ENCODE peak calls at places on chromosomes 3 and 15, in five cellular contexts. P is psoas muscle, U is ovary, L is right cardiac atrium, M is astrocyte. E is an unnamed sample. For H3K9me3, the result is how much of the 10 kb centered on the place peaks cover.

GRCh38 chr3:52873433-52874159 is 23.8 kb downstream of the STIMATE start:
- DNase-seq in P (no peak), U (no peak), L (no peak), M (peak), E (no peak)

GRCh38 chr15:48928877-48929538 is 34.7 kb downstream of the SHC4 start:
- DNase-seq in P (no peak), U (no peak), L (no peak), M (peak), E (no peak)

GRCh38 chr15:43253431-43254403 is 13.0 kb downstream of the TGM5 start:
- DNase-seq in P (peak), U (no peak), L (peak), M (peak), E (no peak)

GRCh38 chr3:147431746-147432145 is 22.6 kb downstream of the ZIC1 start:
- DNase-seq in P (no peak), U (no peak), L (no peak), M (no peak), E (no peak)

GRCh38 chr3:14532691-14533456 is 7.3 kb downstream of the GRIP2 start:
- DNase-seq in P (peak), U (peak), L (peak), M (no peak), E (no peak)

GRCh38 chr3:157913751-157914150 is 192.5 kb downstream of the SHOX2 start:
- DNase-seq in P (no peak), U (no peak), L (no peak), M (no peak), E (no peak)

GRCh38 chr15:50697109-50697797 is 10.7 kb upstream of the TRPM7 start:
- DNase-seq in P (no peak), U (no peak), L (no peak), M (peak), E (no peak)

GRCh38 chr15:69046781-69047180 is 32.3 kb downstream of the NOX5 start:
- DNase-seq in P (no peak), U (no peak), L (no peak), M (no peak), E (no peak)

GRCh38 chr15:100929641-100930042 is 10.5 kb downstream of the LRRK1 start:
- DNase-seq in P (no peak), U (no peak), L (no peak), M (no peak), E (no peak)

GRCh38 chr3:73024836-73025235 is 28.2 kb downstream of the PPP4R2 start:
- DNase-seq in P (no peak), U (no peak), L (no peak), M (no peak), E (no peak)

GRCh38 chr3:99651561-99651960 is 13.2 kb downstream of the COL8A1 start:
- DNase-seq in P (no peak), U (peak), L (peak), M (peak), E (peak)
- H3K9me3 ChIP-seq in P (under half), U (under half), L (under half), M (under half), E (under half)

DNA sequence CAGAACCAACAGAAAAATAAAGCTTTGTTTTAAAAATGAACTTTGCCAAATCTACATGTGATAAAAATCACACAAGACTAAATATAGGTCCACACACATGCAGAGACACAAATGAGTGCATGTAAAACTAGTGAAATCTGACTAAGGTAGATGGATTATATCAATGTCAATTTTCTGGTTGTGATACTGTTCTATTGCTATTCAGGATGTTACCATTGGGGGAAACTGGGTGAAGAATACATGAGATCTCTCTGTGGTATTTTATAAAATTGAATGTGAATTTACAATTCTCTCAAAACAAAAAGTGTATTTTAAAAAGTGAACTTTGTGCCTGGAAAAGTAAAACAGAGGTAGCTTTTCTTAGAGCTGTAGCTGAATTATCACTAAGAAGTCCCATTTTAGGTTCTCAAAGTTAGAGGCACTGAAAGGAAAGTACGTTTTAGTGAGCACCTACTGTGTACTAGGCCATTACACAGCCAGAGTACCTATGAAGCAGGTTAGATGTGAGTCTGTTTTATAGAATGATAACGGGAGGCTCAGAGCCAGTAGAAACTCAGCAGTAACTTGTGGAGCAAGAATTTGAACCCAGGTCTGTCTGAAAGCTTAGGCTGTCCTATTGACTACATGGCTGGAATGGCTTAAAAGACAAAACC is 8.2 kb downstream of the GRAMD2A start:
- DNase-seq in P (no peak), U (no peak), L (no peak), M (no peak), E (no peak)
- H3K27ac ChIP-seq in P (no peak), U (no peak), L (no peak), M (no peak), E (no peak)

DNA sequence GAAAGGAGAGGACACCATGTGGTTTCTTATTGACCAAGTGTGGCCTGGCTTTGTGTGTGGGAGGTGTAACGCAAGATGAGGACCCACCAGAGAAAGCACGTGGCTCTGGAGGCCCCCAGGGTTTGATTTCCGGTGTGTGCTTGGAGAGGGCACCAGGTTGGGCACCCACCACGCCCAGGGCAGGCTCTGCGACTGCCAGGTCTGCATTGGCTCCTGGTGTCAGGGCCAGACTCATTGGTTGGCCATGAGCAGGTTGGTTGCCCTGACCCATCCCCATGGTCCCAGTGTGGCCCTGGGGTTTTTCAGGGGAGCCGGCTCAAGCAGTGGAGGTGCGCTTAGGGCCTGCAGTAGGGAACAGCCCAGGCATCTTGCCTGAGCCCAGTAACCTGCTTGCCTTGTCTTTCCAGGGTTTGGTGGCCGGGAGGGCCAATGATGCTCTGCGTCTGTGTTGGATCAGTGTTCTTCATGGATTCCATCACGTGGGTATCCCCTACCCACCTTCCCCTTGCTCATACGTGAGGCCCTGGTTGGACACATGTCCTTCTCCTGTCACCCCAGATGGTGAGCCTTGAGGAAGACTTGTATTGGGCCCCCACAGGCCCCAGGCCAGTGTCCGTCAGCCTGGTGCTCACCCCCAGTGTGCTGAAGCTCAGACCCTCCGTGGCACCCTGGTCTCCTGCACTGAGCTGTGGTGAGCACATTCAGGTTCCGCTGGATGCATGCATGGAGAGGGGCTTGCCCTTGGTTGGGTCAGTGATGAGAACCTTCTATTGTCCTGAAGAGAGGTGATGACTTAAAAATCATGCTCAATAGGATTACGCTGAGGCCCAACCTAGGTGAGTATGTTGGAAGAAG is 193.9 kb downstream of the UBE3A start:
- DNase-seq in P (peak), U (no peak), L (peak), M (no peak), E (no peak)
- H3K9me3 ChIP-seq in P (under half), U (under half), L (under half), M (under half), E (under half)

GRCh38 chr3:10291139-10291500 is 1.6 kb downstream of the GHRL start:
- DNase-seq in P (no peak), U (no peak), L (no peak), M (no peak), E (no peak)
- H3K27ac ChIP-seq in P (no peak), U (no peak), L (no peak), M (no peak), E (no peak)

GRCh38 chr15:23736291-23736690 is 49.2 kb upstream of the NDN start:
- DNase-seq in P (no peak), U (no peak), L (no peak), M (no peak), E (no peak)
- H3K9me3 ChIP-seq in P (under half), U (under half), L (under half), M (under half), E (under half)

GRCh38 chr3:194761384-194761783 is 75.7 kb downstream of the FAM43A start:
- DNase-seq in P (no peak), U (no peak), L (no peak), M (no peak), E (peak)

GRCh38 chr3:194756460-194757355 is 71.0 kb downstream of the FAM43A start:
- DNase-seq in P (peak), U (no peak), L (peak), M (no peak), E (peak)

GRCh38 chr3:194757629-194758028 is 71.9 kb downstream of the FAM43A start:
- DNase-seq in P (no peak), U (no peak), L (no peak), M (no peak), E (peak)

GRCh38 chr3:194758716-194759115 is 73.0 kb downstream of the FAM43A start:
- DNase-seq in P (no peak), U (no peak), L (no peak), M (no peak), E (no peak)

DNA sequence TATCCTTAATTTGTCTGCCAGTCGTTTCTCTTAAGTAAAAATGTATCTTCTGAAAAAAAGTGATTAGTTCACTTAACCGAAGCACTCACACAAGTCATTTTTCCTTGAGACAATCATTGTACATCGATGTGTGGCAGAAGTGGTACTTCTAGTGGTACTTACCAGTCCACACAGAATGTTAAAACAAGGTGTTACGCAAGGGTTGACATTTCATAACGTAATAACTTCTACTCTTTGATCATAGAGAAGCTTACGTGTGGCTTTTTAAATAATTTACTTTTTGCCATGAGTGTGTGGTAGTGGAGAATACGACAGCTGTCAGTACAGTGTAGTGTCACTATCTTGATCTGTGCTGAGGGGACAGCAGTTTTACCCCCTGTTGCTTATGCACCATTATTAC is 75.1 kb downstream of the FAM43A start:
- DNase-seq in P (no peak), U (no peak), L (no peak), M (no peak), E (no peak)
- H3K27ac ChIP-seq in P (no peak), U (no peak), L (no peak), M (no peak), E (no peak)

GRCh38 chr15:56957812-56958406 is 39.5 kb downstream of the TCF12 start:
- DNase-seq in P (no peak), U (no peak), L (no peak), M (no peak), E (no peak)
- H3K9me3 ChIP-seq in P (under half), U (under half), L (under half), M (under half), E (under half)

E was measured in uterus.